ENCODE peak calls at places on chromosomes 1 and 21, in ten cellular contexts. One of them, this sample, is unnamed.

GRCh38 chr1:69246721-69247120 is 321.0 kb upstream of the LRRC7 start:
- DNase-seq in mucosa of descending colon: no peak
- DNase-seq in HL-60: no peak
- DNase-seq in Calu3: no peak
- DNase-seq in tibial nerve: no peak
- DNase-seq in suprapubic skin: no peak
- DNase-seq in AG09319: no peak
- DNase-seq in thoracic aorta: no peak
- DNase-seq in uterus: no peak
- DNase-seq in neural crest cell: no peak
- DNase-seq in this sample: no peak

GRCh38 chr21:34999397-34999941 is 49.6 kb downstream of the RUNX1 start:
- DNase-seq in mucosa of descending colon: no peak
- DNase-seq in HL-60: no peak
- DNase-seq in Calu3: no peak
- DNase-seq in tibial nerve: no peak
- DNase-seq in suprapubic skin: no peak
- DNase-seq in AG09319: no peak
- DNase-seq in thoracic aorta: no peak
- DNase-seq in uterus: no peak
- DNase-seq in neural crest cell: no peak
- DNase-seq in this sample: no peak

GRCh38 chr1:45328680-45329079 is 2.0 kb downstream of the HPDL start:
- DNase-seq in mucosa of descending colon: no peak
- DNase-seq in HL-60: no peak
- DNase-seq in Calu3: no peak
- DNase-seq in tibial nerve: no peak
- DNase-seq in suprapubic skin: no peak
- DNase-seq in AG09319: no peak
- DNase-seq in thoracic aorta: no peak
- DNase-seq in uterus: no peak
- DNase-seq in neural crest cell: no peak
- DNase-seq in this sample: no peak

GRCh38 chr21:38857152-38857825 is 51.6 kb downstream of the ETS2 start:
- DNase-seq in mucosa of descending colon: no peak
- DNase-seq in HL-60: no peak
- DNase-seq in Calu3: no peak
- DNase-seq in tibial nerve: no peak
- DNase-seq in suprapubic skin: no peak
- DNase-seq in AG09319: no peak
- DNase-seq in thoracic aorta: no peak
- DNase-seq in uterus: no peak
- DNase-seq in neural crest cell: no peak
- DNase-seq in this sample: no peak

GRCh38 chr1:178324003-178324402 is 172.8 kb downstream of the CLEC20A start:
- DNase-seq in mucosa of descending colon: no peak
- DNase-seq in HL-60: no peak
- DNase-seq in Calu3: no peak
- DNase-seq in tibial nerve: no peak
- DNase-seq in suprapubic skin: no peak
- DNase-seq in AG09319: no peak
- DNase-seq in thoracic aorta: no peak
- DNase-seq in uterus: no peak
- DNase-seq in neural crest cell: no peak
- DNase-seq in this sample: no peak

GRCh38 chr1:95048332-95048731 is 24.4 kb downstream of the ALG14 start:
- DNase-seq in mucosa of descending colon: no peak
- DNase-seq in HL-60: no peak
- DNase-seq in Calu3: no peak
- DNase-seq in tibial nerve: no peak
- DNase-seq in suprapubic skin: no peak
- DNase-seq in AG09319: no peak
- DNase-seq in thoracic aorta: no peak
- DNase-seq in uterus: no peak
- DNase-seq in neural crest cell: no peak
- DNase-seq in this sample: no peak

GRCh38 chr1:96487961-96488360 is 233.6 kb upstream of the PTBP2 start:
- DNase-seq in mucosa of descending colon: no peak
- DNase-seq in HL-60: no peak
- DNase-seq in Calu3: peak
- DNase-seq in tibial nerve: no peak
- DNase-seq in suprapubic skin: no peak
- DNase-seq in AG09319: no peak
- DNase-seq in thoracic aorta: no peak
- DNase-seq in uterus: no peak
- DNase-seq in neural crest cell: no peak
- DNase-seq in this sample: no peak

GRCh38 chr1:206930210-206930798 is 8.6 kb upstream of the FCMR start:
- DNase-seq in mucosa of descending colon: peak
- DNase-seq in HL-60: no peak
- DNase-seq in Calu3: no peak
- DNase-seq in tibial nerve: no peak
- DNase-seq in suprapubic skin: no peak
- DNase-seq in AG09319: no peak
- DNase-seq in thoracic aorta: no peak
- DNase-seq in uterus: no peak
- DNase-seq in neural crest cell: no peak
- DNase-seq in this sample: no peak

GRCh38 chr1:91427741-91428140 is 23.1 kb upstream of the HFM1 start:
- DNase-seq in mucosa of descending colon: no peak
- DNase-seq in HL-60: no peak
- DNase-seq in Calu3: no peak
- DNase-seq in tibial nerve: no peak
- DNase-seq in suprapubic skin: no peak
- DNase-seq in AG09319: no peak
- DNase-seq in thoracic aorta: no peak
- DNase-seq in uterus: no peak
- DNase-seq in neural crest cell: no peak
- DNase-seq in this sample: no peak

GRCh38 chr1:167899253-167899681 is 14.7 kb downstream of the ADCY10 start:
- DNase-seq in mucosa of descending colon: no peak
- DNase-seq in HL-60: no peak
- DNase-seq in Calu3: no peak
- DNase-seq in tibial nerve: no peak
- DNase-seq in suprapubic skin: no peak
- DNase-seq in AG09319: peak
- DNase-seq in thoracic aorta: peak
- DNase-seq in uterus: peak
- DNase-seq in neural crest cell: no peak
- DNase-seq in this sample: no peak

GRCh38 chr1:204376919-204377799 is 17.4 kb upstream of the PLEKHA6 start:
- DNase-seq in mucosa of descending colon: peak
- DNase-seq in HL-60: no peak
- DNase-seq in Calu3: peak
- DNase-seq in tibial nerve: no peak
- DNase-seq in suprapubic skin: no peak
- DNase-seq in AG09319: no peak
- DNase-seq in thoracic aorta: no peak
- DNase-seq in uterus: no peak
- DNase-seq in neural crest cell: no peak
- DNase-seq in this sample: no peak

GRCh38 chr1:39301606-39302005 is 97.1 kb downstream of the MACF1 start:
- DNase-seq in mucosa of descending colon: no peak
- DNase-seq in HL-60: no peak
- DNase-seq in Calu3: no peak
- DNase-seq in tibial nerve: no peak
- DNase-seq in suprapubic skin: no peak
- DNase-seq in AG09319: no peak
- DNase-seq in thoracic aorta: no peak
- DNase-seq in uterus: no peak
- DNase-seq in neural crest cell: no peak
- DNase-seq in this sample: no peak

GRCh38 chr1:231185391-231185790 is 23.5 kb downstream of the TRIM67 start:
- DNase-seq in mucosa of descending colon: no peak
- DNase-seq in HL-60: no peak
- DNase-seq in Calu3: no peak
- DNase-seq in tibial nerve: no peak
- DNase-seq in suprapubic skin: no peak
- DNase-seq in AG09319: no peak
- DNase-seq in thoracic aorta: no peak
- DNase-seq in uterus: no peak
- DNase-seq in neural crest cell: no peak
- DNase-seq in this sample: no peak

GRCh38 chr1:164617607-164618564 is 58.9 kb downstream of the PBX1 start:
- DNase-seq in mucosa of descending colon: no peak
- DNase-seq in HL-60: no peak
- DNase-seq in Calu3: peak
- DNase-seq in tibial nerve: no peak
- DNase-seq in suprapubic skin: no peak
- DNase-seq in AG09319: no peak
- DNase-seq in thoracic aorta: no peak
- DNase-seq in uterus: no peak
- DNase-seq in neural crest cell: peak
- DNase-seq in this sample: no peak

GRCh38 chr1:235128453-235129328 is at the start of gene TOMM20:
- DNase-seq in mucosa of descending colon: peak
- DNase-seq in HL-60: peak
- DNase-seq in Calu3: peak
- DNase-seq in tibial nerve: peak
- DNase-seq in suprapubic skin: peak
- DNase-seq in AG09319: peak
- DNase-seq in thoracic aorta: peak
- DNase-seq in uterus: peak
- DNase-seq in neural crest cell: peak
- DNase-seq in this sample: peak

GRCh38 chr1:165634154-165634921 is 3.3 kb downstream of the MGST3 start:
- DNase-seq in mucosa of descending colon: no peak
- DNase-seq in HL-60: no peak
- DNase-seq in Calu3: no peak
- DNase-seq in tibial nerve: no peak
- DNase-seq in suprapubic skin: no peak
- DNase-seq in AG09319: no peak
- DNase-seq in thoracic aorta: no peak
- DNase-seq in uterus: no peak
- DNase-seq in neural crest cell: no peak
- DNase-seq in this sample: no peak
- TF ChIP-seq CTCF in mucosa of descending colon: no peak
- TF ChIP-seq CTCF in HL-60: no peak
- TF ChIP-seq CTCF in Calu3: no peak
- TF ChIP-seq CTCF in tibial nerve: no peak
- TF ChIP-seq CTCF in suprapubic skin: no peak
- TF ChIP-seq CTCF in AG09319: no peak
- TF ChIP-seq CTCF in thoracic aorta: no peak
- TF ChIP-seq CTCF in uterus: no peak
- TF ChIP-seq CTCF in neural crest cell: no peak
- TF ChIP-seq CTCF in this sample: no peak

GRCh38 chr1:40622936-40623629 is 42.4 kb downstream of the RIMS3 start:
- DNase-seq in mucosa of descending colon: no peak
- DNase-seq in HL-60: no peak
- DNase-seq in Calu3: no peak
- DNase-seq in tibial nerve: no peak
- DNase-seq in suprapubic skin: peak
- DNase-seq in AG09319: no peak
- DNase-seq in thoracic aorta: no peak
- DNase-seq in uterus: no peak
- DNase-seq in neural crest cell: no peak
- DNase-seq in this sample: no peak
- TF ChIP-seq CTCF in mucosa of descending colon: no peak
- TF ChIP-seq CTCF in HL-60: no peak
- TF ChIP-seq CTCF in Calu3: no peak
- TF ChIP-seq CTCF in tibial nerve: no peak
- TF ChIP-seq CTCF in suprapubic skin: no peak
- TF ChIP-seq CTCF in AG09319: no peak
- TF ChIP-seq CTCF in thoracic aorta: no peak
- TF ChIP-seq CTCF in uterus: no peak
- TF ChIP-seq CTCF in neural crest cell: no peak
- TF ChIP-seq CTCF in this sample: no peak

DNA sequence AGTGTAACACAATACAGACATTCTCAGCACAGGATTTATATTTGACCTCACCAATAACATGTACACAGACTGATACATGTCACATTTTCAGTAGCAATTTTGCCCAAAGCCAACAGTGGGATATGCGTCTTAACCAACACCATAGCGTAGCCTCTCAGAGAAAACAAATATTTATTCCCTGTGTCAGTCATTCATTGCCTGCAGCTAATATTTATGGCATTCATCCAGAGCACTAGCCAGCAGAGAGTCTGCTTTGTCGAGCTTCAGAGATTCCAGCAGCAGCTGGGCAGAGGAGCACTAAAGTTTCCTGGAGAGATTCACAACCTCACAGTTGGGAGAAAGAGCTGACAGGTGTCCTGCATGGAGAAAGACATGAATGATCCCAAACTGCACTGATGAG is 400.7 kb upstream of the DAB1 start:
- DNase-seq in mucosa of descending colon: no peak
- DNase-seq in HL-60: no peak
- DNase-seq in Calu3: no peak
- DNase-seq in tibial nerve: no peak
- DNase-seq in suprapubic skin: no peak
- DNase-seq in AG09319: no peak
- DNase-seq in thoracic aorta: no peak
- DNase-seq in uterus: no peak
- DNase-seq in neural crest cell: no peak
- DNase-seq in this sample: no peak
- TF ChIP-seq CTCF in mucosa of descending colon: no peak
- TF ChIP-seq CTCF in HL-60: no peak
- TF ChIP-seq CTCF in Calu3: no peak
- TF ChIP-seq CTCF in tibial nerve: no peak
- TF ChIP-seq CTCF in suprapubic skin: no peak
- TF ChIP-seq CTCF in AG09319: no peak
- TF ChIP-seq CTCF in thoracic aorta: no peak
- TF ChIP-seq CTCF in uterus: no peak
- TF ChIP-seq CTCF in neural crest cell: no peak
- TF ChIP-seq CTCF in this sample: no peak

GRCh38 chr21:45407629-45408247 is 2.8 kb downstream of the COL18A1 start:
- DNase-seq in mucosa of descending colon: peak
- DNase-seq in HL-60: no peak
- DNase-seq in Calu3: no peak
- DNase-seq in tibial nerve: no peak
- DNase-seq in suprapubic skin: no peak
- DNase-seq in AG09319: no peak
- DNase-seq in thoracic aorta: no peak
- DNase-seq in uterus: no peak
- DNase-seq in neural crest cell: no peak
- DNase-seq in this sample: no peak

GRCh38 chr21:45408271-45408791 is 3.4 kb downstream of the COL18A1 start:
- DNase-seq in mucosa of descending colon: peak
- DNase-seq in HL-60: no peak
- DNase-seq in Calu3: no peak
- DNase-seq in tibial nerve: no peak
- DNase-seq in suprapubic skin: no peak
- DNase-seq in AG09319: no peak
- DNase-seq in thoracic aorta: no peak
- DNase-seq in uterus: no peak
- DNase-seq in neural crest cell: no peak
- DNase-seq in this sample: no peak

GRCh38 chr21:45405271-45405818 is 380 bp downstream of the COL18A1 start:
- DNase-seq in mucosa of descending colon: peak
- DNase-seq in HL-60: no peak
- DNase-seq in Calu3: peak
- DNase-seq in tibial nerve: no peak
- DNase-seq in suprapubic skin: no peak
- DNase-seq in AG09319: no peak
- DNase-seq in thoracic aorta: no peak
- DNase-seq in uterus: no peak
- DNase-seq in neural crest cell: no peak
- DNase-seq in this sample: peak

GRCh38 chr21:45405819-45406762 is 1.1 kb downstream of the COL18A1 start:
- DNase-seq in mucosa of descending colon: peak
- DNase-seq in HL-60: no peak
- DNase-seq in Calu3: peak
- DNase-seq in tibial nerve: no peak
- DNase-seq in suprapubic skin: no peak
- DNase-seq in AG09319: no peak
- DNase-seq in thoracic aorta: no peak
- DNase-seq in uterus: no peak
- DNase-seq in neural crest cell: no peak
- DNase-seq in this sample: no peak

GRCh38 chr21:45406801-45407628 is 2.0 kb downstream of the COL18A1 start:
- DNase-seq in mucosa of descending colon: peak
- DNase-seq in HL-60: no peak
- DNase-seq in Calu3: no peak
- DNase-seq in tibial nerve: no peak
- DNase-seq in suprapubic skin: no peak
- DNase-seq in AG09319: no peak
- DNase-seq in thoracic aorta: no peak
- DNase-seq in uterus: no peak
- DNase-seq in neural crest cell: no peak
- DNase-seq in this sample: no peak
- TF ChIP-seq CTCF in mucosa of descending colon: no peak
- TF ChIP-seq CTCF in HL-60: no peak
- TF ChIP-seq CTCF in Calu3: no peak
- TF ChIP-seq CTCF in tibial nerve: no peak
- TF ChIP-seq CTCF in suprapubic skin: no peak
- TF ChIP-seq CTCF in AG09319: no peak
- TF ChIP-seq CTCF in thoracic aorta: no peak
- TF ChIP-seq CTCF in uterus: no peak
- TF ChIP-seq CTCF in neural crest cell: peak
- TF ChIP-seq CTCF in this sample: no peak

This sample was measured in D721Med.